ENCODE peak calls at places on chromosome 16, in four cellular contexts. S is PC-3, V is OCI-LY7, N is A549. X is an unnamed sample. For H3K4me1, the result is how much of the 10 kb centered on the place peaks cover.

GRCh38 chr16:66390346-66391108 is 24.0 kb downstream of the CDH5 start:
- DNase-seq in S (no peak), N (no peak), V (no peak), X (no peak)

GRCh38 chr16:71185366-71185765 is 45.2 kb downstream of the HYDIN start:
- DNase-seq in V (no peak), N (no peak), S (peak), X (no peak)

GRCh38 chr16:66420396-66420795 is 6.7 kb upstream of the BEAN1 start:
- DNase-seq in S (peak), N (no peak), V (no peak), X (no peak)

GRCh38 chr16:77599793-77600415 is 122.4 kb upstream of the NUDT7 start:
- DNase-seq in N (peak), V (peak), S (peak), X (peak)

GRCh38 chr16:974606-975312 is 4.0 kb upstream of the LMF1 start:
- DNase-seq in S (no peak), N (no peak), V (peak), X (no peak)

GRCh38 chr16:1466968-1467521 is 7.8 kb downstream of the CLCN7 start:
- DNase-seq in V (no peak), S (peak), N (peak), X (no peak)

GRCh38 chr16:63188076-63188771 is 1152.0 kb upstream of the CDH8 start:
- DNase-seq in N (no peak), S (no peak), V (no peak), X (peak)

GRCh38 chr16:10182186-10182683 is at the start of gene GRIN2A:
- DNase-seq in N (no peak), V (no peak), S (no peak), X (no peak)

GRCh38 chr16:75263291-75263962 is 12.0 kb upstream of the BCAR1 start:
- DNase-seq in V (no peak), S (no peak), N (no peak), X (no peak)

GRCh38 chr16:75244225-75244792 is 7.1 kb downstream of the BCAR1 start:
- DNase-seq in S (peak), V (no peak), N (no peak), X (no peak)

GRCh38 chr16:255183-255582 is 20.6 kb downstream of the RGS11 start:
- DNase-seq in S (no peak), V (no peak), N (no peak), X (no peak)

GRCh38 chr16:51994597-51994996 is 552.3 kb downstream of the TOX3 start:
- DNase-seq in V (no peak), N (peak), S (peak), X (peak)

GRCh38 chr16:75012380-75013081 is 13.7 kb downstream of the ZNRF1 start:
- DNase-seq in N (no peak), V (no peak), S (no peak), X (no peak)

GRCh38 chr16:27748868-27749546 is 199.1 kb downstream of the KATNIP start:
- DNase-seq in N (peak), V (peak), S (peak), X (peak)

GRCh38 chr16:27341549-27341948 is 27.8 kb downstream of the IL4R start:
- DNase-seq in N (no peak), S (no peak), V (no peak), X (no peak)

GRCh38 chr16:4508806-4509205 is 29.8 kb downstream of the CDIP1 start:
- DNase-seq in N (no peak), S (no peak), V (no peak), X (no peak)

GRCh38 chr16:21116148-21116693 is 34.4 kb downstream of the DNAH3 start:
- DNase-seq in V (peak), S (no peak), N (no peak), X (no peak)

GRCh38 chr16:10250137-10250850 is 68.1 kb upstream of the GRIN2A start:
- DNase-seq in S (peak), N (no peak), V (no peak), X (peak)

GRCh38 chr16:1870365-1871082 is 1.4 kb downstream of the MEIOB start:
- DNase-seq in S (peak), V (no peak), N (peak), X (no peak)

GRCh38 chr16:81448154-81449131 is 3.8 kb downstream of the CMIP start:
- DNase-seq in V (no peak), N (no peak), S (peak), X (peak)

GRCh38 chr16:81450783-81451491 is 6.3 kb downstream of the CMIP start:
- DNase-seq in S (no peak), V (no peak), N (no peak), X (no peak)

GRCh38 chr16:81449241-81449640 is 4.6 kb downstream of the CMIP start:
- DNase-seq in S (no peak), V (no peak), N (no peak), X (peak)

GRCh38 chr16:81451753-81452680 is 7.4 kb downstream of the CMIP start:
- DNase-seq in S (no peak), N (no peak), V (no peak), X (peak)

DNA sequence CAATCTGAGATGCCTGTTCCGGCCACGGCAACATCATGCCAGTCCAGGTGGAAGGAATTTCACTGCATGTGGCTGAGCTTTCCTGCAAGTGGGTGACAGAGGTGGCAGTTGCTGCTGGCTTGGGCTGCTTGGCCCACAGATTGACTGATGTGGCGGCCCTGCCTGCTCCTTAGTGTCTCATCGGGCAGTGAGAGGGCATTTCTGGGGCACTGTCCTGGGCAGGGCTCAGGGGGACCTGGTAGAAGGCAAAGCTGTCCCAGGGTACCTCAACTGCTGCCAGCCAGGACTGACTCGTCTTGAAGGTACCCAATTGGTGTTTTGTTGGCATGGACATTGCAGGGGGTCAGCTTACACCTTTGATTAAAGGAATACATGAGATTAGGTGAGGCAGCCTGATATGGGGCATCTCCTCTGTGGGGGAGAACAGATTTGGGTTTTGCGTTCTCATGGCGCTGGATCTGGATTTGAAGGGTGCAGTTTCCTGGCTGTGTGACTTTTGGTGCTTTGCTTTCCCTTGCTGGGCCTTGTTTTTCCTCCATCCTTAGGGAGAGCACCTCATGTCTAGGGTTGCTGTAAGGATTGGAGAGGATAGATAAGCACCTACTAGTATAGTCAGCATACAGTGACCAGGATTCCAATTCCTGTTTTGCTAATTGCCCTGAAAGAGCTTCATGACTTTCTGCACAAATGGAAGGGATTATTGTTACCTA is 5.4 kb downstream of the CMIP start:
- DNase-seq in N (no peak), V (no peak), S (no peak), X (peak)
- H3K4me1 ChIP-seq in N (half or more), V (half or more), S (under half), X (under half)

GRCh38 chr16:54926166-54926838 is 4.4 kb upstream of the IRX5 start:
- DNase-seq in N (no peak), S (no peak), V (peak), X (no peak)

GRCh38 chr16:54928421-54929089 is 2.1 kb upstream of the IRX5 start:
- DNase-seq in N (peak), S (no peak), V (peak), X (peak)

GRCh38 chr16:54929090-54930033 is 1.3 kb upstream of the IRX5 start:
- DNase-seq in V (peak), S (peak), N (peak), X (peak)

GRCh38 chr16:54927125-54928015 is 3.3 kb upstream of the IRX5 start:
- DNase-seq in V (peak), N (no peak), S (no peak), X (no peak)

GRCh38 chr16:54928016-54928356 is 2.7 kb upstream of the IRX5 start:
- DNase-seq in N (peak), V (peak), S (no peak), X (no peak)
- H3K4me3 ChIP-seq in N (peak), V (peak), S (no peak), X (no peak)

GRCh38 chr16:69893086-69893485 is 58.0 kb upstream of the CLEC18A start:
- DNase-seq in S (no peak), N (no peak), V (no peak), X (no peak)

GRCh38 chr16:69890114-69890890 is 60.8 kb upstream of the CLEC18A start:
- DNase-seq in N (no peak), V (no peak), S (no peak), X (peak)

GRCh38 chr16:69889295-69889964 is 61.7 kb upstream of the CLEC18A start:
- DNase-seq in N (no peak), V (no peak), S (no peak), X (no peak)

GRCh38 chr16:69892378-69892777 is 58.8 kb upstream of the CLEC18A start:
- DNase-seq in S (no peak), N (no peak), V (no peak), X (no peak)

DNA sequence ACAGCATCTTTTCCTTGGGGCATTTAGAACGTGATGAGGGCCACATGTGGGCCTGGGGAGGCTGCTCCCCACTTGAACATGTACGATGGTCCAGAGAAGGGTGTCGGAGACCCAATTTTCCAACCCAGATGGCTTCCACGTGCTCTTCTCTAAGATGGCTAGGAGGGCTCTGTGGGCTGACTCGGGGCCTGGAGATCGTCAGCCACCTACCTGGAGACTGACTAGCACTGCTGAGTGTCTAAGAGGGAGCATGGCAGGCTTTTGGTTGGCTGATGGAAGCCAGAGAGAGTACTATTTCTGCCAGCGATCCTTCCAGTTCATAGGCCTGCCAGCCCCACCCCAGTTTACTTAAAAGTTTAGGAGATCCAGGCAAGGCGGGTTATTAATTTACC is 60.2 kb upstream of the CLEC18A start:
- DNase-seq in V (no peak), N (no peak), S (no peak), X (no peak)
- H3K27ac ChIP-seq in V (no peak), N (no peak), S (no peak), X (no peak)

GRCh38 chr16:67924140-67924906 is 7.3 kb downstream of the CTRL start:
- DNase-seq in N (no peak), S (no peak), V (no peak), X (no peak)
- H3K4me1 ChIP-seq in N (under half), S (under half), V (under half), X (under half)

GRCh38 chr16:56616608-56617211 is 8.3 kb downstream of the MT2A start:
- DNase-seq in N (no peak), V (no peak), S (no peak), X (no peak)
- H3K4me3 ChIP-seq in N (no peak), V (no peak), S (no peak), X (no peak)

GRCh38 chr16:88900653-88901052 is 34.2 kb upstream of the PABPN1L start:
- DNase-seq in V (no peak), S (no peak), N (no peak), X (no peak)

GRCh38 chr16:88902744-88903143 is 36.3 kb upstream of the PABPN1L start:
- DNase-seq in N (no peak), V (no peak), S (no peak), X (no peak)

GRCh38 chr16:88901718-88902337 is 35.4 kb upstream of the PABPN1L start:
- DNase-seq in V (no peak), N (no peak), S (no peak), X (no peak)

GRCh38 chr16:88897696-88898425 is 31.4 kb upstream of the PABPN1L start:
- DNase-seq in S (no peak), V (no peak), N (no peak), X (no peak)

DNA sequence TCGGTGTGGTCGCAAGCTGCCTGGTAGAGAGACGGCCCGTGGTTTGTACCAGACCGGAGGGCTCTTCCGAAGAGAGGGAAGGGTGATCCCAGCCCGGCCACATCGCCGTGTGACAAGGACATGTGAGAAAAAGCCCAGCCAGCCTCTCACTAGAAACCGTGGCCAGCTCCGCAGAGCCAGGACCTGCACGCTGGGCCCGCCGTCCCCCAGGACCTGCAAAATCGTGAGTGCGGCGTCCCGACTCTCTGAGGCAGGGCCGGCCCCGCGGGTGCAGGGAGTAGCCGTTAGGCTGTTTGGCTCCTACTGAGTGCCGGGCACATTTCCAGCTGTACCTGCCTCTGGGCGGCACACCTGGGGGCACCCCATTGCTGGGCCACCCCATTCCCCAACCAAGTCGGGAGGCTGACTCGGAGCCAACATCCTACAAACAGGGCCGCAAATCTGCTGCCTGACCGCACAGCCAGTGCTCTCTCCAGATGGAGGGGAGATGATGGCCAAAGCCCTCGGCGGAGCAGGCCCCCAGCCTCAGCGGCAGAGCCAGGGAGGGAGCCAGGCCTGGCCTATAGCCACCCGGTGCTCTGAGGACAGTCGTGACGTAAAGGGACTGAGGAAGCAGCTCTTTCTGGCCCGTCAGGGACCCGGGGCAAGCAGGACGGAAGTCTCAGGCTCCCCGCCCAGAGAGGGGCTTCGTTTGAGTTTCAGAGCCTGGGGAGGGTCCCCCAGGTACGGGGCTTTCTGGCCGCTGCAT is 33.6 kb upstream of the PABPN1L start:
- DNase-seq in S (no peak), V (no peak), N (no peak), X (no peak)
- H3K27ac ChIP-seq in S (no peak), V (no peak), N (no peak), X (no peak)

GRCh38 chr16:50711040-50711439 is 17.6 kb downstream of the NOD2 start:
- DNase-seq in V (no peak), S (no peak), N (no peak), X (no peak)

GRCh38 chr16:50708373-50709060 is 15.1 kb downstream of the NOD2 start:
- DNase-seq in V (no peak), N (no peak), S (no peak), X (no peak)

GRCh38 chr16:50711862-50712567 is 18.6 kb downstream of the NOD2 start:
- DNase-seq in N (no peak), V (no peak), S (no peak), X (no peak)

GRCh38 chr16:50709980-50710379 is 16.6 kb downstream of the NOD2 start:
- DNase-seq in N (no peak), S (no peak), V (no peak), X (no peak)

DNA sequence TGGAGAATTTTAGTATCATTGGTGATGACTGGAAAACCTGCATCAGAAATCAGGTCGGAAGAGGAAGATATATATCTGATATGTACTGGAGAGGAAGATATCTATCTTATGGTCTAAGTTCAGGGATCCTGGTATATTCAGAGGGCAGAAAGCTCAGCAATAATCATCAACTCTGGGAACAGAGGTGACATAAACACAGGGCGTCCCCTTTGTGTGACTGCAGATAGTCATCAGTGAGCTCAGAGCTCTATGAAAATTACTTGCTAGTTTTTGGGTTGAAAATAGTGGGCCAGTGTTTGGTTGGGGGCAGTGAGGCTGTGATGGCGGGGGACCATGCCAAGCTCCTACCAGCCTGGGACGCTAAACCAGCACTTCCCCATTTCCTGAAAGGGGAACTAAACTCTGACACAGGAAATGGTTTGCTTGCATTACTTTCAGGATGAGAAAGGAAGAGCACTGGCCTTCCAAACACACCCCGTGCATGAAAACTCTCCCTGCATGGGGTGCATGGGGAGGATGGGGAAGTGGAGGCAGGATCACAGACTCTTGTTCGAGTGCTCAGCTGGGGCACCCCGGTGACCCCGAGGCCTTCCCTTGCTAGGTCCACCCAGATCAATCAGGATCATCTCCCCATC is 15.8 kb downstream of the NOD2 start:
- DNase-seq in S (no peak), V (peak), N (no peak), X (no peak)
- H3K4me1 ChIP-seq in S (under half), V (under half), N (under half), X (under half)

DNA sequence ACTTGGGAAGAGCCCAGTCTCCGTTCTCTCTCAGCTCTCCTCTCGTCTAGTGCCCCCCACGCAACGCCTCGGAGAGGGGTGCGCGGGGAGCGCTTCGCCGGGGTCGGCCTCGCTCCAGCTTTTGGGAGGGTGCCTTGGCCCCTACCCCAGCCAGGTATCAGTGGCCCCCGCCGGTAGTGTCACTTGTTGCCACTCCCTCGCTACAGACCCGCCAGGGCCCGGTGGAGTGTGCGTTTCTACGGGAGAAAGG is 786 bp upstream of the CDH11 start:
- DNase-seq in V (no peak), N (no peak), S (no peak), X (no peak)
- H3K4me3 ChIP-seq in V (no peak), N (peak), S (peak), X (no peak)

X was measured in small intestine.